ENCODE peak calls at places on chromosomes 7 and 10, in seven cellular contexts. Z is progenitor cell of endocrine pancreas; K is HCEC 1CT; E is posterior cingulate gyrus; X is GM13976; N is activated T-helper 9 cell treated with anti-CD3 and anti-CD28 coated beads, Interleukin-2, amount 50 U/mL, for 16 hours; T is NCI-H146. Q is an unnamed sample.

GRCh38 chr7:74097937-74098614 is 14.5 kb downstream of the LIMK1 start:
- DNase-seq in Z (no peak), K (peak), E (no peak), X (no peak), N (no peak), T (no peak), Q (peak)

GRCh38 chr7:157432541-157432956 is 95.7 kb downstream of the DNAJB6 start:
- DNase-seq in Z (no peak), K (peak), E (no peak), X (no peak), N (no peak), T (peak), Q (peak)

GRCh38 chr7:44391171-44391570 is 65.8 kb upstream of the CAMK2B start:
- DNase-seq in Z (no peak), K (no peak), E (no peak), X (no peak), N (no peak), T (peak), Q (no peak)

GRCh38 chr10:91603931-91604331 is 28.9 kb downstream of the PPP1R3C start:
- DNase-seq in Z (no peak), K (peak), E (no peak), X (no peak), N (no peak), T (no peak), Q (no peak)

GRCh38 chr10:11715815-11716494 is 26.2 kb upstream of the ECHDC3 start:
- DNase-seq in Z (no peak), K (no peak), E (no peak), X (no peak), N (no peak), T (peak), Q (no peak)

GRCh38 chr7:861222-861621 is 15.1 kb upstream of the GET4 start:
- DNase-seq in Z (no peak), K (no peak), E (no peak), X (no peak), N (no peak), T (no peak), Q (no peak)

GRCh38 chr10:30068482-30069223 is 9.3 kb upstream of the JCAD start:
- DNase-seq in Z (no peak), K (no peak), E (no peak), X (no peak), N (no peak), T (no peak), Q (no peak)

GRCh38 chr10:132375116-132375794 is 21.7 kb upstream of the PWWP2B start:
- DNase-seq in Z (no peak), K (no peak), E (no peak), X (no peak), N (no peak), T (no peak), Q (no peak)

GRCh38 chr10:82949816-82950575 is 1075.0 kb downstream of the NRG3 start:
- DNase-seq in Z (no peak), K (no peak), E (no peak), X (no peak), N (no peak), T (no peak), Q (no peak)

GRCh38 chr7:43674559-43675436 is 54.5 kb downstream of the COA1 start:
- DNase-seq in Z (no peak), K (peak), E (no peak), X (no peak), N (no peak), T (no peak), Q (peak)

GRCh38 chr10:100291356-100291755 is 4.9 kb upstream of the BLOC1S2 start:
- DNase-seq in Z (no peak), K (no peak), E (no peak), X (no peak), N (no peak), T (no peak), Q (no peak)

GRCh38 chr10:92757066-92757716 is 67.4 kb downstream of the HHEX start:
- DNase-seq in Z (peak), K (peak), E (peak), X (peak), N (no peak), T (no peak), Q (peak)

GRCh38 chr7:23349484-23350157 is 50.5 kb downstream of the MALSU1 start:
- DNase-seq in Z (no peak), K (peak), E (no peak), X (no peak), N (no peak), T (no peak), Q (peak)

GRCh38 chr10:90062786-90063185 is 361.4 kb downstream of the KIF20B start:
- DNase-seq in Z (no peak), K (peak), E (no peak), X (no peak), N (no peak), T (no peak), Q (peak)

GRCh38 chr7:116569737-116570136 is 44.9 kb downstream of the CAV1 start:
- DNase-seq in Z (no peak), K (peak), E (no peak), X (no peak), N (no peak), T (no peak), Q (peak)

Q was measured in foreskin fibroblast.